ENCODE peak calls at places on chromosomes 4 and X, in five cellular contexts. N, D, H, X and V are unnamed samples.

GRCh38 chr4:108536577-108536976 is 83.8 kb upstream of the RPL34 start:
- DNase-seq in N (no peak), D (no peak), H (no peak), X (no peak), V (peak)

GRCh38 chr4:174540175-174540574 is 17.9 kb upstream of the HPGD start:
- DNase-seq in N (no peak), D (no peak), H (no peak), X (no peak), V (no peak)

GRCh38 chrX:6226646-6227444 is 1.8 kb downstream of the NLGN4X start:
- DNase-seq in N (no peak), D (no peak), H (no peak), X (no peak), V (no peak)

GRCh38 chr4:136680271-136680670 is 852.0 kb downstream of the PCDH18 start:
- DNase-seq in N (no peak), D (no peak), H (no peak), X (no peak), V (no peak)

GRCh38 chr4:1321486-1321885 is 25.5 kb upstream of the UVSSA start:
- DNase-seq in N (no peak), D (no peak), H (no peak), X (no peak), V (no peak)

GRCh38 chr4:149008415-149009025 is 566.3 kb upstream of the NR3C2 start:
- DNase-seq in N (no peak), D (no peak), H (no peak), X (no peak), V (no peak)

GRCh38 chrX:96102997-96103396 is 581.6 kb upstream of the DIAPH2 start:
- DNase-seq in N (no peak), D (no peak), H (no peak), X (no peak), V (no peak)

GRCh38 chr4:84939111-84939510 is 27.4 kb downstream of the WDFY3 start:
- DNase-seq in N (no peak), D (no peak), H (no peak), X (no peak), V (no peak)

GRCh38 chr4:94757192-94758140 is at the start of gene BMPR1B:
- DNase-seq in N (no peak), D (no peak), H (peak), X (peak), V (peak)

GRCh38 chr4:144615182-144615581 is 30.8 kb upstream of the HHIP start:
- DNase-seq in N (no peak), D (no peak), H (no peak), X (peak), V (no peak)

GRCh38 chr4:117421706-117422105 is 336.3 kb upstream of the TRAM1L1 start:
- DNase-seq in N (no peak), D (no peak), H (no peak), X (no peak), V (no peak)

GRCh38 chr4:7460591-7460990 is 25.9 kb upstream of the PSAPL1 start:
- DNase-seq in N (no peak), D (peak), H (no peak), X (no peak), V (no peak)

GRCh38 chr4:28709821-28710330 is 1849.2 kb downstream of the STIM2 start:
- DNase-seq in N (no peak), D (no peak), H (no peak), X (no peak), V (no peak)

GRCh38 chrX:71992711-71993110 is 82.1 kb downstream of the NHSL2 start:
- DNase-seq in N (peak), D (no peak), H (no peak), X (no peak), V (no peak)

GRCh38 chr4:110197421-110198398 is 705 bp downstream of the ELOVL6 start:
- DNase-seq in N (peak), D (peak), H (peak), X (peak), V (no peak)

GRCh38 chr4:128162434-128162833 is 101.3 kb downstream of the LARP1B start:
- DNase-seq in N (no peak), D (no peak), H (no peak), X (peak), V (no peak)

GRCh38 chrX:10665681-10666080 is 45.3 kb upstream of the MID1 start:
- DNase-seq in N (no peak), D (no peak), H (no peak), X (no peak), V (no peak)